ENCODE peak calls at places on chromosomes 16 and 17, in seven cellular contexts. L is transverse colon, X is posterior cingulate gyrus, V is GM10248, Y is NCI-H345, R is non-pigmented ciliary epithelial cell, C is NCI-H2171. I is an unnamed sample.

GRCh38 chr17:38434178-38434665 is 6.0 kb downstream of the ARHGAP23 start:
- DNase-seq in Y (no peak), C (no peak), R (no peak), X (peak; percentile 93), V (no peak), L (no peak), I (peak; percentile 62)

GRCh38 chr17:78873519-78874340 is 29.3 kb downstream of the CEP295NL start:
- DNase-seq in V (no peak), L (no peak), X (peak; percentile 94), R (peak; percentile 54), C (peak; percentile 82), Y (peak; percentile 61), I (peak; percentile 71)

GRCh38 chr17:69448431-69449102 is 34.1 kb downstream of the MAP2K6 start:
- DNase-seq in X (peak; percentile 93), C (no peak), V (no peak), L (peak; percentile 83), R (no peak), Y (no peak), I (peak; percentile 59)

GRCh38 chr16:3669067-3669466 is 14.6 kb downstream of the DNASE1 start:
- DNase-seq in L (no peak), V (no peak), X (peak; percentile 50), Y (no peak), R (no peak), C (no peak), I (no peak)

GRCh38 chr16:66899310-66899944 is 19.1 kb downstream of the PDP2 start:
- DNase-seq in C (no peak), X (no peak), R (no peak), Y (no peak), V (no peak), L (no peak), I (no peak)

GRCh38 chr16:88922114-88922825 is 54.7 kb downstream of the CBFA2T3 start:
- DNase-seq in L (peak; percentile 67), R (no peak), V (no peak), C (no peak), Y (no peak), X (no peak), I (no peak)

GRCh38 chr17:57545836-57546305 is 199.2 kb downstream of the CCDC182 start:
- DNase-seq in X (peak; percentile 29), V (no peak), C (no peak), L (no peak), R (no peak), Y (no peak), I (no peak)

GRCh38 chr16:21033707-21034106 is 116.9 kb downstream of the DNAH3 start:
- DNase-seq in C (no peak), Y (no peak), L (no peak), R (no peak), V (no peak), X (peak; percentile 83), I (no peak)

GRCh38 chr16:29148867-29149272 is 164.0 kb downstream of the LAT start:
- DNase-seq in R (no peak), X (no peak), Y (no peak), C (no peak), V (no peak), L (peak; percentile 60), I (no peak)

GRCh38 chr17:78026381-78026780 is 67.9 kb downstream of the TNRC6C start:
- DNase-seq in C (no peak), V (no peak), R (no peak), L (no peak), X (no peak), Y (no peak), I (no peak)

GRCh38 chr17:19372439-19372838 is 5.9 kb upstream of the MAPK7 start:
- DNase-seq in V (no peak), C (no peak), R (no peak), X (no peak), Y (no peak), L (no peak), I (no peak)

GRCh38 chr17:16486373-16487250 is 5.4 kb downstream of the LRRC75A start:
- DNase-seq in Y (peak; percentile 98), V (no peak), L (peak; percentile 96), C (peak; percentile 92), R (peak; percentile 15), X (peak; percentile 97), I (peak; percentile 31)

GRCh38 chr16:75088934-75089333 is 27.6 kb downstream of the LDHD start:
- DNase-seq in R (no peak), Y (no peak), L (no peak), X (peak; percentile 31), C (no peak), V (no peak), I (no peak)

GRCh38 chr16:78745491-78746019 is 646.1 kb downstream of the WWOX start:
- DNase-seq in R (no peak), X (no peak), L (peak; percentile 17), Y (no peak), C (no peak), V (no peak), I (no peak)

GRCh38 chr17:38748329-38749221 is at the start of gene PCGF2:
- DNase-seq in X (peak; percentile 95), V (no peak), Y (peak; percentile 96), L (peak; percentile 88), R (peak; percentile 50), C (peak; percentile 96), I (peak; percentile 80)

GRCh38 chr16:85089485-85089884 is 22.8 kb downstream of the CIBAR2 start:
- DNase-seq in X (no peak), Y (no peak), V (no peak), C (no peak), R (no peak), L (no peak), I (no peak)

GRCh38 chr16:69217433-69217832 is 30.5 kb downstream of the SNTB2 start:
- DNase-seq in X (no peak), L (no peak), C (no peak), R (peak; percentile 55), Y (no peak), V (no peak), I (no peak)

GRCh38 chr16:66026211-66026610 is 340.3 kb upstream of the CDH5 start:
- DNase-seq in Y (peak; percentile 35), V (no peak), R (no peak), X (no peak), L (no peak), C (no peak), I (no peak)

GRCh38 chr17:71679832-71680231 is 441.0 kb upstream of the SOX9 start:
- DNase-seq in C (no peak), L (no peak), X (no peak), R (no peak), V (no peak), Y (no peak), I (no peak)

GRCh38 chr16:87127061-87127765 is 190.0 kb downstream of the C16orf95 start:
- DNase-seq in V (no peak), X (peak; percentile 77), Y (no peak), R (no peak), C (no peak), L (no peak), I (no peak)

GRCh38 chr17:48522031-48522593 is 8.7 kb downstream of the HOXB1 start:
- DNase-seq in L (no peak), Y (peak; percentile 12), C (no peak), R (no peak), V (no peak), X (no peak), I (no peak)

GRCh38 chr17:43702636-43703035 is 40.9 kb upstream of the MEOX1 start:
- DNase-seq in X (peak; percentile 59), R (no peak), L (no peak), C (peak; percentile 37), Y (peak; percentile 9), V (no peak), I (no peak)

GRCh38 chr16:1688807-1689560 is 10.9 kb downstream of the JPT2 start:
- DNase-seq in V (no peak), R (peak; percentile 78), L (no peak), Y (no peak), X (no peak), C (no peak), I (no peak)

GRCh38 chr16:25258856-25259179 is 1.2 kb upstream of the ZKSCAN2 start:
- DNase-seq in R (no peak), C (no peak), V (no peak), L (no peak), Y (no peak), X (no peak), I (no peak)